ENCODE peak calls at places on chromosomes 4 and X, in four cellular contexts. Q, A, B and L are unnamed samples.

GRCh38 chr4:124970011-124970410 is 257.5 kb upstream of the ANKRD50 start:
- DNase-seq in A (no peak), Q (no peak), B (no peak), L (no peak)

GRCh38 chr4:155569471-155569870 is 97.2 kb upstream of the GUCY1A1 start:
- DNase-seq in B (no peak), Q (no peak), A (no peak), L (no peak)

GRCh38 chr4:165364452-165365080 is 14.2 kb upstream of the CPE start:
- DNase-seq in Q (no peak), A (no peak), B (no peak), L (no peak)

GRCh38 chr4:111011458-111011857 is 388.6 kb upstream of the PITX2 start:
- DNase-seq in B (no peak), A (no peak), Q (no peak), L (no peak)

GRCh38 chr4:69750346-69750745 is 10.1 kb downstream of the SULT1B1 start:
- DNase-seq in B (no peak), Q (no peak), A (no peak), L (no peak)

GRCh38 chr4:140052050-140052449 is 101.9 kb downstream of the MAML3 start:
- DNase-seq in A (peak; percentile 68), Q (no peak), B (no peak), L (no peak)

GRCh38 chrX:129741880-129742758 is 3.3 kb downstream of the XPNPEP2 start:
- DNase-seq in A (peak; percentile 47), Q (no peak), B (no peak), L (no peak)

GRCh38 chrX:2931155-2931554 is 2.0 kb upstream of the ARSD start:
- DNase-seq in Q (no peak), A (no peak), B (no peak), L (no peak)

GRCh38 chr4:3207531-3208037 is 41.4 kb upstream of the MSANTD1 start:
- DNase-seq in B (no peak), A (no peak), Q (no peak), L (no peak)

GRCh38 chr4:128517739-128518510 is 230.3 kb upstream of the PGRMC2 start:
- DNase-seq in A (peak; percentile 65), B (no peak), Q (no peak), L (peak; percentile 71)

GRCh38 chr4:85744950-85745349 is 270.0 kb downstream of the ARHGAP24 start:
- DNase-seq in A (no peak), Q (no peak), B (no peak), L (peak; percentile 67)

GRCh38 chrX:143894938-143895337 is 11.1 kb downstream of the UBE2NL start:
- DNase-seq in B (no peak), Q (no peak), A (no peak), L (no peak)

GRCh38 chr4:55902677-55903076 is 46.1 kb upstream of the CEP135 start:
- DNase-seq in A (no peak), Q (no peak), B (no peak), L (no peak)

GRCh38 chr4:55947912-55948725 is 626 bp upstream of the CEP135 start:
- DNase-seq in A (no peak), B (peak; percentile 54), Q (no peak), L (peak; percentile 56)

GRCh38 chrX:109826954-109827708 is 94.1 kb upstream of the ACSL4 start:
- DNase-seq in B (no peak), A (no peak), Q (no peak), L (peak; percentile 35)

GRCh38 chrX:120015145-120016067 is 62.1 kb downstream of the RHOXF2B start:
- DNase-seq in B (no peak), Q (no peak), A (no peak), L (no peak)

GRCh38 chrX:138986866-138987265 is 275.3 kb upstream of the FGF13 start:
- DNase-seq in Q (no peak), B (no peak), A (no peak), L (no peak)

GRCh38 chr4:186660403-186660802 is 63.3 kb downstream of the FAT1 start:
- DNase-seq in B (no peak), Q (no peak), A (no peak), L (no peak)

GRCh38 chr4:31803511-31804195 is 1083.5 kb downstream of the PCDH7 start:
- DNase-seq in A (no peak), Q (no peak), B (no peak), L (no peak)

GRCh38 chrX:131729295-131729694 is 185.4 kb downstream of the OR13H1 start:
- DNase-seq in B (peak; percentile 74), Q (no peak), A (no peak), L (no peak)

GRCh38 chr4:113358784-113359183 is 309.3 kb downstream of the ANK2 start:
- DNase-seq in Q (no peak), A (no peak), B (no peak), L (no peak)